ENCODE peak calls at places on chromosomes 6 and 20, in five cellular contexts. T is heart right ventricle, M is body of pancreas, G is A549, N is cardiac fibroblast. W is an unnamed sample.

GRCh38 chr20:21237956-21238355 is 65.2 kb upstream of the XRN2 start:
- DNase-seq in T (no peak), M (no peak), G (no peak), N (peak; percentile 23), W (peak; percentile 15)

GRCh38 chr6:28977351-28978136 is 27.6 kb downstream of the ZNF311 start:
- DNase-seq in T (no peak), M (no peak), G (no peak), N (peak; percentile 89), W (peak; percentile 57)

GRCh38 chr6:154508573-154509375 is 1.7 kb downstream of the CNKSR3 start:
- DNase-seq in T (no peak), M (peak; percentile 50), G (no peak), N (no peak), W (no peak)

GRCh38 chr6:31356216-31356945 is 598 bp downstream of the HLA-B start:
- DNase-seq in T (peak; percentile 59), M (peak; percentile 46), G (no peak), N (peak; percentile 36), W (no peak)

GRCh38 chr6:9252784-9253183 is 817.4 kb upstream of the SLC35B3 start:
- DNase-seq in T (no peak), M (no peak), G (no peak), N (no peak), W (no peak)

GRCh38 chr20:23564927-23565326 is 3.4 kb downstream of the CST9L start:
- DNase-seq in T (no peak), M (no peak), G (no peak), N (no peak), W (no peak)

GRCh38 chr6:34955447-34955846 is 66.4 kb downstream of the ANKS1A start:
- DNase-seq in T (no peak), M (peak; percentile 32), G (no peak), N (no peak), W (no peak)

GRCh38 chr6:168822376-168822775 is 381.4 kb downstream of the SMOC2 start:
- DNase-seq in T (no peak), M (no peak), G (no peak), N (no peak), W (no peak)

GRCh38 chr6:150266963-150267685 is 101.7 kb upstream of the IYD start:
- DNase-seq in T (no peak), M (no peak), G (no peak), N (peak; percentile 4), W (no peak)

GRCh38 chr6:79077680-79078056 is 386 bp downstream of the PHIP start:
- DNase-seq in T (no peak), M (peak; percentile 65), G (peak; percentile 15), N (no peak), W (no peak)

GRCh38 chr6:43933111-43933885 is 163.3 kb downstream of the VEGFA start:
- DNase-seq in T (no peak), M (no peak), G (no peak), N (no peak), W (no peak)

GRCh38 chr6:85402922-85403321 is 47.0 kb upstream of the NT5E start:
- DNase-seq in T (no peak), M (no peak), G (no peak), N (peak; percentile 76), W (no peak)

GRCh38 chr6:14601490-14601889 is 483.9 kb downstream of the CD83 start:
- DNase-seq in T (no peak), M (peak; percentile 71), G (no peak), N (no peak), W (no peak)

GRCh38 chr6:154377726-154378125 is 21.1 kb upstream of the IPCEF1 start:
- DNase-seq in T (no peak), M (no peak), G (no peak), N (no peak), W (no peak)

GRCh38 chr6:143125455-143125854 is 64.8 kb downstream of the AIG1 start:
- DNase-seq in T (no peak), M (no peak), G (no peak), N (peak; percentile 68), W (no peak)

GRCh38 chr6:111530777-111531176 is 47.8 kb upstream of the REV3L start:
- DNase-seq in T (no peak), M (no peak), G (no peak), N (no peak), W (no peak)

GRCh38 chr6:44396968-44397367 is 9.5 kb downstream of the CDC5L start:
- DNase-seq in T (no peak), M (no peak), G (no peak), N (no peak), W (no peak)

GRCh38 chr6:138805431-138805830 is 9.5 kb downstream of the ECT2L start:
- DNase-seq in T (peak; percentile 51), M (no peak), G (no peak), N (peak; percentile 76), W (no peak)

DNA sequence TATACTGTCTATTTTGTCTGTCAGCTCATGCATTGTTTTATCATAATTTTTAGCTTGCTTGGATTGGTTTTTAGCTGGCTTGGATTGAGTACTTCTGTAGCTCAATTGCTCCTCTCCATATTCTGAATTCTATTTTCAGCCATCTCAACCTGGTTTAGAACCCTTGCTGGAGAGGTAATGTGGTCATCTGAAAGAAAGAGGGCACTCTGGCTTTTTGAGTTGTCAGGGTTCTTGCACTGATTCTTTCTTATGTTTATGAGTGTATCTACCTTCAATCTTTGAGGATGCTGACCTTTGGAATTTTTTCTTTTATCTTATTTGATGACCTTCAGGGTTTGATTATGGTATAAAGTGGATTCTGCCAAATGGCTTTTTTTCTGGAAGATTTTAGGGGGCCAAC is 632.7 kb upstream of the ID4 start:
- DNase-seq in T (no peak), M (no peak), G (no peak), N (no peak), W (no peak)
- TF ChIP-seq CTCF in T (no peak), M (no peak), G (no peak), N (no peak), W (no peak)

GRCh38 chr20:46151936-46152335 is 33.8 kb downstream of the CD40 start:
- DNase-seq in T (no peak), M (no peak), G (peak; percentile 68), N (no peak), W (no peak)
- TF ChIP-seq CTCF in T (no peak), M (peak; percentile 11), G (peak; percentile 42), N (peak; percentile 19), W (peak; percentile 70)

GRCh38 chr20:38962898-38963484 is 847 bp downstream of the DHX35 start:
- DNase-seq in T (no peak), M (no peak), G (no peak), N (no peak), W (no peak)

GRCh38 chr20:38961530-38962043 is 557 bp upstream of the DHX35 start:
- DNase-seq in T (no peak), M (no peak), G (peak; percentile 17), N (no peak), W (no peak)

GRCh38 chr20:38965264-38965663 is 3.1 kb downstream of the DHX35 start:
- DNase-seq in T (no peak), M (no peak), G (no peak), N (no peak), W (no peak)

GRCh38 chr20:38963745-38964144 is 1.6 kb downstream of the DHX35 start:
- DNase-seq in T (no peak), M (no peak), G (no peak), N (no peak), W (no peak)

DNA sequence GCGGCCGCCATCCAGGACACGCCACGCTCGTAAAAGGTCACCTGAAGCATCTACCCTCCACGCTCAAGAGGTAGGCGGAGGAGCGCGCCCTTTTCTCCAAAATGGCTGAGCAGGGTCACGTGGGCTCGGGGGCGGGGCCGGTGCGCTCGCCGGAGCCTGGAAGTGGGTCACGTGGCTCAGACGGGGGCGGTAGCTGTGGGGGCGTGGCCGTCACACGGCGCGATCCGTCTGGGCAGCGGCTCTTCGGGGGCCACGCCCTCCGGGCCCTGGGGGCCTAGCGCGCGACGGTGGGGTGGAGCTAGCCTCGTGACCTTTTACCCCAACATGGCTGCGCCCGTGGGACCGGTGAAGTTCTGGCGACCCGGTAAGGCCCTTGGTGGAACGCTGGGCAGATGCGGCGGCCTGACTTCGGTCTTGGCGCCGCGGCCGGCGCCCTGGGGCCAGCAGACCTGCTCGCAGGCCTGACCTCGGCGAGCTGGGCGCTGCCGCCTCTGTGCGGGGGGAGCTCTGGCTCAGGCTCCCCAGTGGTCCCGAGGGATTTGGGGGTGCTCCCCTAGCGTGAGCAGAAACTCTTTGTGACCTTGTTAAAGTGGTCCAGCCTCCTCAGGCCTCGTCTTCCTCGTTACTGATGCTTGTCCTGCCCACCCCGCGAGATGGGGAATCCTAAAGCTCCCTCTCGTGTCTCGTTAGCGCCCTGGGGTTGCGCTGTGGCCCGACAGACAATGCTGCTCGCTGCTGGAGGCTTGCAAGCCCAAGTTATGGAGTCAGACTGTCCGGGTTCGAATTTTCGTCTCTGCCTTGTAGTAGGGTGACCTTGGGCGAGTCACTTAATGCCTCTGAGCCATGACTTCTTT is at the start of gene DHX35:
- DNase-seq in T (peak; percentile 98), M (peak; percentile 98), G (peak; percentile 91), N (peak; percentile 97), W (peak; percentile 93)
- TF ChIP-seq CTCF in T (peak; percentile 39), M (peak; percentile 31), G (peak; percentile 31), N (peak; percentile 41), W (peak; percentile 53)

GRCh38 chr20:2816030-2816582 is at the start of gene TMEM239:
- DNase-seq in T (no peak), M (no peak), G (no peak), N (no peak), W (no peak)

GRCh38 chr20:2815242-2815900 is 584 bp downstream of the C20orf141 start:
- DNase-seq in T (no peak), M (no peak), G (no peak), N (no peak), W (no peak)

GRCh38 chr20:2817341-2817726 is 1.2 kb downstream of the TMEM239 start:
- DNase-seq in T (no peak), M (no peak), G (no peak), N (no peak), W (no peak)

GRCh38 chr20:2817891-2818595 is 1.9 kb downstream of the TMEM239 start:
- DNase-seq in T (no peak), M (peak; percentile 25), G (no peak), N (no peak), W (no peak)

DNA sequence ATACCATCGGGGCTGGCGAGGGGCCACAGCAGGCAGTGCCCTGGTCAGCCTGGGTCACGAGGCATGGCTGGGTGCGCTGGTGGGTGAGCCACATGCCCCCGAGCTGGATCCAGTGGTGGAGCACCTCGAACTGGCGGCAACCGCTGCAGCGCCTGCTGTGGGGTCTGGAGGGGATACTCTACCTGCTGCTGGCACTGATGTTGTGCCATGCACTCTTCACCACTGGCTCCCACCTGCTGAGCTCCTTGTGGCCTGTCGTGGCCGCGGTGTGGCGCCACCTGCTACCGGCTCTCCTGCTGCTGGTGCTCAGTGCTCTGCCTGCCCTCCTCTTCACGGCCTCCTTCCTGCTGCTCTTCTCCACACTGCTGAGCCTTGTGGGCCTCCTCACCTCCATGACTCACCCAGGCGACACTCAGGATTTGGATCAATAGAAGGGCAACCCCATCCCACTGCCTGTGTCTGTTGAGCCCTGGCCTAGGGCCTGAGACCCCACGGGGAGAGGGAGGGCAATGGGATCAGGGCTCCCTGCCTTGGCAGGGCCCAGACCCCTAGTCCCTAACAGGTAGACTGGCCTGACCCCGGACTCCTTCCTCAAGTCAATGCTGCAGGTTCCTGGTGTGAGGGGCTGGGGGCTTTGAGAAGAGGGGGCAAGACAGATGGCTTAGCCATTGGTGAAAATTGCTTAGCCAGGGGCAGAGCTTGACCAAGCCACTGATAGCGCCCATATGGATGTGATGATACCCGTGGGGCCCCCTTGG is 598 bp downstream of the TMEM239 start:
- DNase-seq in T (no peak), M (no peak), G (no peak), N (no peak), W (no peak)
- TF ChIP-seq CTCF in T (no peak), M (no peak), G (no peak), N (no peak), W (no peak)

W was measured in HFFc6.